ENCODE peak calls at places on chromosomes 16 and 17, in six cellular contexts. H is OCI-LY7, X is IMR-90, E is mesendoderm, K is neural progenitor cell, P is hepatocyte. M is an unnamed sample.

GRCh38 chr17:12047977-12048376 is 27.3 kb downstream of the MAP2K4 start:
- DNase-seq in H (no peak), X (no peak), E (no peak), K (no peak), P (no peak), M (peak; percentile 18)

GRCh38 chr17:67779098-67779672 is 46.1 kb upstream of the BPTF start:
- DNase-seq in H (peak; percentile 30), X (peak; percentile 61), E (peak; percentile 71), K (peak; percentile 65), P (peak; percentile 53), M (peak; percentile 81)

GRCh38 chr16:85554791-85555548 is 58.2 kb upstream of the GSE1 start:
- DNase-seq in H (peak; percentile 53), X (peak; percentile 67), E (peak; percentile 65), K (peak; percentile 62), P (peak; percentile 72), M (peak; percentile 77)

GRCh38 chr17:82439194-82439828 is 11.2 kb downstream of the CYBC1 start:
- DNase-seq in H (no peak), X (no peak), E (no peak), K (no peak), P (no peak), M (no peak)

GRCh38 chr17:57132663-57133062 is 47.6 kb downstream of the AKAP1 start:
- DNase-seq in H (peak; percentile 23), X (no peak), E (no peak), K (peak; percentile 20), P (no peak), M (no peak)

GRCh38 chr16:81889896-81890634 is 111.0 kb downstream of the PLCG2 start:
- DNase-seq in H (peak; percentile 65), X (peak; percentile 51), E (peak; percentile 87), K (peak; percentile 69), P (peak; percentile 77), M (peak; percentile 46)

GRCh38 chr17:9234404-9234945 is 213.2 kb downstream of the NTN1 start:
- DNase-seq in H (no peak), X (no peak), E (no peak), K (no peak), P (no peak), M (no peak)

GRCh38 chr16:30958164-30959083 is 870 bp downstream of the SETD1A start:
- DNase-seq in H (peak; percentile 73), X (peak; percentile 43), E (peak; percentile 63), K (peak; percentile 89), P (peak; percentile 80), M (peak; percentile 59)

GRCh38 chr16:10619271-10619849 is 39.0 kb upstream of the EMP2 start:
- DNase-seq in H (no peak), X (no peak), E (peak; percentile 60), K (peak; percentile 50), P (no peak), M (peak; percentile 33)

GRCh38 chr16:49876716-49877129 is 20.8 kb upstream of the ZNF423 start:
- DNase-seq in H (no peak), X (no peak), E (peak; percentile 85), K (peak; percentile 83), P (peak; percentile 86), M (no peak)

GRCh38 chr16:62869837-62870236 is 833.6 kb upstream of the CDH8 start:
- DNase-seq in H (no peak), X (no peak), E (no peak), K (no peak), P (no peak), M (no peak)

GRCh38 chr16:67661101-67661661 is 421 bp downstream of the PARD6A start:
- DNase-seq in H (no peak), X (peak; percentile 52), E (peak; percentile 91), K (peak; percentile 90), P (peak; percentile 84), M (peak; percentile 56)

GRCh38 chr16:53115773-53116172 is 61.0 kb downstream of the CHD9 start:
- DNase-seq in H (no peak), X (no peak), E (no peak), K (no peak), P (no peak), M (no peak)

GRCh38 chr17:60601443-60602384 is 1.7 kb downstream of the PPM1D start:
- DNase-seq in H (peak; percentile 77), X (peak; percentile 81), E (peak; percentile 82), K (peak; percentile 75), P (peak; percentile 91), M (peak; percentile 91)

GRCh38 chr17:79214940-79215604 is 140.4 kb downstream of the ENGASE start:
- DNase-seq in H (no peak), X (no peak), E (no peak), K (no peak), P (no peak), M (no peak)

GRCh38 chr16:28845173-28846079 is 722 bp downstream of the TUFM start:
- DNase-seq in H (peak; percentile 65), X (peak; percentile 12), E (peak; percentile 63), K (peak; percentile 32), P (peak; percentile 69), M (peak; percentile 18)

GRCh38 chr17:15263206-15263579 is 1.9 kb downstream of the PMP22 start:
- DNase-seq in H (no peak), X (peak; percentile 73), E (peak; percentile 76), K (peak; percentile 73), P (peak; percentile 77), M (peak; percentile 91)

GRCh38 chr16:90018297-90019200 is 707 bp downstream of the DBNDD1 start:
- DNase-seq in H (no peak), X (no peak), E (peak; percentile 43), K (peak; percentile 58), P (peak; percentile 56), M (no peak)

GRCh38 chr16:57810197-57811024 is 8.1 kb upstream of the KIFC3 start:
- DNase-seq in H (no peak), X (peak; percentile 68), E (peak; percentile 98), K (peak; percentile 47), P (peak; percentile 93), M (peak; percentile 41)

GRCh38 chr17:21387616-21388015 is 11.5 kb downstream of the KCNJ12 start:
- DNase-seq in H (no peak), X (no peak), E (no peak), K (no peak), P (no peak), M (no peak)

GRCh38 chr17:74963656-74964055 is 8.9 kb downstream of the HID1 start:
- DNase-seq in H (peak; percentile 26), X (no peak), E (peak; percentile 23), K (peak; percentile 35), P (no peak), M (no peak)

GRCh38 chr16:67357561-67357960 is 30.9 kb downstream of the LRRC36 start:
- DNase-seq in H (no peak), X (no peak), E (no peak), K (no peak), P (no peak), M (no peak)

GRCh38 chr17:68566145-68566738 is 34.9 kb downstream of the FAM20A start:
- DNase-seq in H (no peak), X (no peak), E (no peak), K (no peak), P (no peak), M (no peak)

GRCh38 chr16:46428108-46429061 is 192.8 kb downstream of the SHCBP1 start:
- DNase-seq in H (no peak), X (no peak), E (no peak), K (no peak), P (no peak), M (no peak)

GRCh38 chr16:21158208-21159110 is at the start of gene LDAF1:
- DNase-seq in H (peak; percentile 85), X (peak; percentile 63), E (peak; percentile 88), K (peak; percentile 93), P (peak; percentile 92), M (peak; percentile 68)

GRCh38 chr16:58499615-58500328 is at the start of gene NDRG4:
- DNase-seq in H (peak; percentile 87), X (peak; percentile 87), E (peak; percentile 96), K (peak; percentile 91), P (peak; percentile 79), M (peak; percentile 80)

GRCh38 chr16:51524555-51525373 is 373.7 kb upstream of the SALL1 start:
- DNase-seq in H (no peak), X (peak; percentile 75), E (peak; percentile 54), K (no peak), P (no peak), M (peak; percentile 79)

GRCh38 chr17:19533718-19534561 is at the start of gene SLC47A1:
- DNase-seq in H (no peak), X (no peak), E (peak; percentile 37), K (peak; percentile 67), P (peak; percentile 60), M (no peak)

GRCh38 chr16:4689864-4690704 is 3.3 kb upstream of the NUDT16L1 start:
- DNase-seq in H (no peak), X (no peak), E (no peak), K (no peak), P (peak; percentile 3), M (no peak)

GRCh38 chr16:65769776-65770438 is 596.6 kb upstream of the CDH5 start:
- DNase-seq in H (no peak), X (peak; percentile 4), E (peak; percentile 44), K (no peak), P (no peak), M (no peak)

DNA sequence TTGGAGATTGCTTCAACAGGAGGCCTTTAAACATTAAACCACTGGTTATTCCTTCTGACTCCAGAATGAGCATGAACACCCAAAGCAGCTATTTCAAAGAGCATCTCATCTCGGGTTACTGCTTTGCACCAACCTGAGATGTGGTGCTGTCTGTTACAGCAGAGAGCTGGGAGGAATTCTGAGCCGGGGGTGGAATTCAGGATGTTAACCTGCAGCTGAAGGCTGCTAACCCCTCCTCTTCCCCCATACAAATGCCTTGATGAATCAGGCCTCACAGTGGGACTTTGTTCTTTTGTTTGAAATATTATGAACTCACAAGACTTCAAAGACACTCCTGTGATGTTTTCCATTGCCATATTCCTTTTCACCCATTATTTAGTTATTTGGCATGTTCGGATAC is 113.1 kb downstream of the SHISA9 start:
- DNase-seq in H (no peak), X (no peak), E (peak; percentile 91), K (peak; percentile 62), P (no peak), M (no peak)
- H3K4me3 ChIP-seq in H (no peak overlapping the region), X (no peak overlapping the region), E (no peak overlapping the region), K (no peak overlapping the region), P (no peak overlapping the region), M (no peak overlapping the region)

GRCh38 chr17:36066365-36066945 is 2.4 kb downstream of the CCL18 start:
- DNase-seq in H (no peak), X (no peak), E (no peak), K (no peak), P (no peak), M (no peak)
- H3K4me2 ChIP-seq in H (no peak overlapping the region), X (no peak overlapping the region), E (no peak overlapping the region), K (no peak overlapping the region), P (no peak overlapping the region), M (no peak overlapping the region)

DNA sequence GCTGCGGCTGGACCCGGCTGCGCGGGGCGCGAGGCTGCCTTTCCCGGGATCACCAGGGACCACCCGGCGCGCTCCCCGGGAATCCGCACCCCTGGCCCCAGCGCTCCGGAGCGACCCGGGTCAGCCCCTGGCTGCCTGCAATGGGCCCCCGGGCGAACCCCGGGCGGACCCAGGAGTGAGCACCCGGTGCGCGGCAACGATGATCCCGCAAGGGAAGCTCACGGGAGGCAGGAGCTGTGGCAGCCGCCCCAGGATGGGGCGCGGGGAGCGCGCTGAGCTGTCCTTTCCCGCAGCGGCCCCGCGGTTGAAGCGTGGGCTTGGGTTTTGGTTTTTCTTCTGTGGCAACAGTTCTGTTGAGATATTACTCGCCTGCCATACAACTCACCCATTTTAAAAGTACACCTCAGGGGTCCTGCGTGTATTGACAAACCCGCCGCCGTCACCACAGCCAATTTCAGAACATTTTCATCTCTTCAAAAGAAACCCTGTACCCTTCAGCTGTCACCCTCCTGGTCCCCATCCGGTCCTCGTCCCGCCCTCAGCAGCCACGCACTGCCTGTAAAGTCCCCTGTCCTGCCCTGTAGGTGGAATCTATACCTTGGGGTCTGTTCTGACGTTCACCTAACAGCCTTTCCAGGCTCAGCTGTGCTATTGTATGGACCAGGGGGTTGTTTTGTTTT is 12.8 kb downstream of the CHMP6 start:
- DNase-seq in H (no peak), X (no peak), E (peak; percentile 32), K (peak; percentile 39), P (no peak), M (no peak)
- H3K4me3 ChIP-seq in H (no peak overlapping the region), X (peak overlapping the region; percentile 25), E (no peak overlapping the region), K (peak overlapping the region; percentile 47), P (no peak overlapping the region), M (no peak overlapping the region)

GRCh38 chr16:15792563-15792971 is 64.3 kb downstream of the MYH11 start:
- DNase-seq in H (peak; percentile 61), X (no peak), E (no peak), K (no peak), P (no peak), M (no peak)
- H3K4me2 ChIP-seq in H (peak overlapping the region; percentile 43), X (no peak overlapping the region), E (no peak overlapping the region), K (no peak overlapping the region), P (no peak overlapping the region), M (no peak overlapping the region)

M was measured in fibroblast of lung.